ENCODE peak calls at places on chromosomes 6 and 20, in five cellular contexts. F, W, S, O and I are unnamed samples.

GRCh38 chr6:108175592-108176279 is 9.9 kb downstream of the NR2E1 start:
- DNase-seq in W (no peak), O (no peak), S (no peak), F (peak), I (no peak)

GRCh38 chr6:166097914-166098522 is 69.6 kb downstream of the TBXT start:
- DNase-seq in F (peak), W (no peak), S (peak), O (peak), I (peak)

GRCh38 chr6:35213161-35213823 is 464 bp upstream of the SCUBE3 start:
- DNase-seq in O (peak), W (no peak), F (no peak), S (no peak), I (no peak)

GRCh38 chr6:62392289-62392688 is 106.3 kb upstream of the KHDRBS2 start:
- DNase-seq in S (no peak), F (no peak), W (no peak), O (no peak), I (no peak)

GRCh38 chr20:48897298-48898044 is 24.0 kb upstream of the ARFGEF2 start:
- DNase-seq in W (no peak), S (no peak), O (no peak), F (no peak), I (no peak)

GRCh38 chr6:169944415-169944814 is 193.0 kb downstream of the ERMARD start:
- DNase-seq in S (no peak), W (no peak), F (no peak), O (no peak), I (no peak)

GRCh38 chr6:33885121-33886057 is 81.6 kb upstream of the MLN start:
- DNase-seq in S (no peak), W (no peak), F (no peak), O (no peak), I (peak)

GRCh38 chr6:86010915-86011786 is 368.5 kb upstream of the SYNCRIP start:
- DNase-seq in O (no peak), F (no peak), W (no peak), S (no peak), I (no peak)

GRCh38 chr6:159168536-159169192 is 536 bp upstream of the FNDC1 start:
- DNase-seq in S (peak), O (peak), F (peak), W (no peak), I (peak)

GRCh38 chr6:142694054-142694453 is 250.9 kb downstream of the HIVEP2 start:
- DNase-seq in S (no peak), F (no peak), W (no peak), O (no peak), I (no peak)

GRCh38 chr6:158619922-158620801 is 24.4 kb downstream of the DYNLT1 start:
- DNase-seq in S (no peak), W (no peak), F (no peak), O (no peak), I (no peak)

GRCh38 chr20:22617160-22617559 is 32.8 kb upstream of the FOXA2 start:
- DNase-seq in W (peak), O (no peak), F (peak), S (no peak), I (no peak)

GRCh38 chr6:118382126-118382525 is 166.0 kb upstream of the PLN start:
- DNase-seq in S (no peak), O (no peak), F (no peak), W (peak), I (no peak)

GRCh38 chr20:9508696-9509178 is 5.7 kb upstream of the LAMP5 start:
- DNase-seq in F (no peak), O (no peak), W (no peak), S (no peak), I (no peak)

GRCh38 chr6:150076196-150076893 is 7.4 kb upstream of the ULBP3 start:
- DNase-seq in F (no peak), S (no peak), O (no peak), W (no peak), I (no peak)

GRCh38 chr6:101231606-101232235 is 161.8 kb upstream of the GRIK2 start:
- DNase-seq in S (no peak), W (no peak), F (no peak), O (no peak), I (no peak)

GRCh38 chr6:113857565-113858066 is 471 bp downstream of the MARCKS start:
- DNase-seq in O (peak), W (peak), F (no peak), S (peak), I (peak)

GRCh38 chr20:19888269-19888669 is 128.9 kb upstream of the NAA20 start:
- DNase-seq in S (no peak), O (no peak), F (no peak), W (peak), I (no peak)

GRCh38 chr6:27332692-27333641 is 20.9 kb upstream of the POM121L2 start:
- DNase-seq in W (no peak), S (peak), F (no peak), O (peak), I (no peak)

GRCh38 chr20:38126146-38126912 is 38.7 kb downstream of the TGM2 start:
- DNase-seq in F (peak), O (no peak), S (peak), W (no peak), I (no peak)

GRCh38 chr6:152122434-152122833 is 315.0 kb downstream of the ESR1 start:
- DNase-seq in O (no peak), W (no peak), F (no peak), S (no peak), I (no peak)

GRCh38 chr20:59013959-59014608 is 5.1 kb upstream of the TUBB1 start:
- DNase-seq in F (no peak), W (no peak), O (no peak), S (no peak), I (no peak)